ENCODE peak calls at places on chromosomes 12 and 14, in eight cellular contexts. L is HEK293T; P is HuH-7.5; O is stimulated activated CD4-positive, alpha-beta T cell treated with anti-CD3 and anti-CD28 coated beads, Interleukin-2, amount 100 ng/mL, for 48 hours; H is H9; S is A673; J is stimulated activated CD8-positive, alpha-beta memory T cell treated with anti-CD3 and anti-CD28 coated beads, Interleukin-7, amount 100 ng/mL, for 24 hours; N is NCI-H1105. Z is an unnamed sample.

GRCh38 chr12:59937148-59937547 is 341.3 kb downstream of the SLC16A7 start:
- DNase-seq in L (no peak), P (no peak), O (no peak), H (no peak), S (no peak), J (no peak), N (no peak), Z (no peak)

GRCh38 chr14:24092960-24093900 is 881 bp upstream of the PCK2 start:
- DNase-seq in L (no peak), P (no peak), O (no peak), H (no peak), S (no peak), J (no peak), N (no peak), Z (no peak)

GRCh38 chr14:57401501-57401900 is 11.1 kb downstream of the NAA30 start:
- DNase-seq in L (no peak), P (no peak), O (no peak), H (no peak), S (no peak), J (no peak), N (no peak), Z (no peak)

GRCh38 chr12:109440851-109441490 is 36.1 kb downstream of the KCTD10 start:
- DNase-seq in L (no peak), P (no peak), O (no peak), H (no peak), S (no peak), J (no peak), N (peak), Z (no peak)

GRCh38 chr12:66516133-66516532 is 162.7 kb downstream of the GRIP1 start:
- DNase-seq in L (no peak), P (no peak), O (no peak), H (no peak), S (no peak), J (no peak), N (no peak), Z (no peak)

GRCh38 chr12:126389215-126389841 is 1324.1 kb downstream of the AACS start:
- DNase-seq in L (no peak), P (no peak), O (no peak), H (no peak), S (peak), J (no peak), N (peak), Z (no peak)

GRCh38 chr14:61444215-61444768 is 122.9 kb downstream of the PRKCH start:
- DNase-seq in L (no peak), P (no peak), O (peak), H (no peak), S (no peak), J (peak), N (no peak), Z (no peak)

GRCh38 chr14:60485600-60486251 is at the start of gene C14orf39:
- DNase-seq in L (no peak), P (no peak), O (no peak), H (peak), S (peak), J (no peak), N (no peak), Z (peak)

GRCh38 chr12:24155042-24155441 is 205.6 kb upstream of the SOX5 start:
- DNase-seq in L (no peak), P (no peak), O (no peak), H (no peak), S (no peak), J (no peak), N (no peak), Z (no peak)

GRCh38 chr12:123744836-123745235 is 17.3 kb upstream of the DNAH10 start:
- DNase-seq in L (no peak), P (no peak), O (no peak), H (peak), S (peak), J (no peak), N (no peak), Z (peak)

GRCh38 chr14:55220230-55220629 is 28.8 kb upstream of the DLGAP5 start:
- DNase-seq in L (no peak), P (no peak), O (no peak), H (no peak), S (no peak), J (no peak), N (no peak), Z (no peak)

GRCh38 chr14:101332281-101332680 is 229.0 kb upstream of the DIO3 start:
- DNase-seq in L (no peak), P (no peak), O (no peak), H (no peak), S (no peak), J (no peak), N (no peak), Z (no peak)

GRCh38 chr12:4794503-4794902 is 74.3 kb downstream of the GALNT8 start:
- DNase-seq in L (no peak), P (no peak), O (no peak), H (no peak), S (no peak), J (no peak), N (no peak), Z (no peak)

GRCh38 chr14:74649673-74650072 is 37.6 kb upstream of the LTBP2 start:
- DNase-seq in L (no peak), P (no peak), O (no peak), H (no peak), S (no peak), J (no peak), N (no peak), Z (no peak)

GRCh38 chr14:54652188-54652889 is 85.4 kb downstream of the SAMD4A start:
- DNase-seq in L (peak), P (peak), O (no peak), H (peak), S (peak), J (no peak), N (no peak), Z (peak)

GRCh38 chr14:54782803-54783659 is 119.6 kb downstream of the GCH1 start:
- DNase-seq in L (no peak), P (peak), O (no peak), H (peak), S (no peak), J (no peak), N (peak), Z (peak)

GRCh38 chr14:85061256-85061655 is 468.7 kb upstream of the FLRT2 start:
- DNase-seq in L (no peak), P (no peak), O (no peak), H (no peak), S (no peak), J (no peak), N (no peak), Z (no peak)

GRCh38 chr12:80598004-80598606 is 109.3 kb upstream of the MYF6 start:
- DNase-seq in L (peak), P (no peak), O (no peak), H (no peak), S (peak), J (no peak), N (no peak), Z (peak)

GRCh38 chr14:66471584-66471983 is 14.6 kb upstream of the CCDC196 start:
- DNase-seq in L (no peak), P (no peak), O (no peak), H (no peak), S (no peak), J (no peak), N (no peak), Z (no peak)

GRCh38 chr14:76274324-76274723 is 101.6 kb upstream of the ESRRB start:
- DNase-seq in L (no peak), P (no peak), O (no peak), H (peak), S (no peak), J (no peak), N (no peak), Z (no peak)

GRCh38 chr12:118611295-118611694 is 234.9 kb downstream of the SUDS3 start:
- DNase-seq in L (no peak), P (no peak), O (no peak), H (peak), S (no peak), J (no peak), N (no peak), Z (no peak)

GRCh38 chr12:94942663-94943062 is 60.8 kb downstream of the NDUFA12 start:
- DNase-seq in L (no peak), P (no peak), O (no peak), H (no peak), S (no peak), J (no peak), N (no peak), Z (no peak)

GRCh38 chr14:65961004-65961403 is 525.2 kb upstream of the CCDC196 start:
- DNase-seq in L (peak), P (no peak), O (peak), H (peak), S (peak), J (peak), N (peak), Z (peak)

GRCh38 chr12:110857528-110857927 is 10.7 kb downstream of the CCDC63 start:
- DNase-seq in L (no peak), P (no peak), O (no peak), H (no peak), S (no peak), J (no peak), N (no peak), Z (no peak)

GRCh38 chr12:2306686-2307249 is 254.0 kb downstream of the CACNA1C start:
- DNase-seq in L (no peak), P (no peak), O (no peak), H (no peak), S (no peak), J (no peak), N (no peak), Z (no peak)

GRCh38 chr12:40253936-40254335 is 29.1 kb downstream of the LRRK2 start:
- DNase-seq in L (no peak), P (no peak), O (no peak), H (no peak), S (no peak), J (no peak), N (no peak), Z (no peak)

GRCh38 chr14:95269493-95269892 is 50.2 kb downstream of the CLMN start:
- DNase-seq in L (no peak), P (no peak), O (no peak), H (no peak), S (no peak), J (no peak), N (no peak), Z (no peak)

GRCh38 chr12:27996761-27997160 is 24.2 kb upstream of the PTHLH start:
- DNase-seq in L (no peak), P (no peak), O (no peak), H (no peak), S (no peak), J (no peak), N (no peak), Z (no peak)

GRCh38 chr14:103522649-103523582 is at the start of gene CKB:
- DNase-seq in L (peak), P (peak), O (no peak), H (peak), S (peak), J (no peak), N (peak), Z (no peak)

GRCh38 chr14:34971381-34971780 is 11.4 kb upstream of the SRP54 start:
- DNase-seq in L (no peak), P (no peak), O (no peak), H (no peak), S (no peak), J (no peak), N (no peak), Z (no peak)

GRCh38 chr14:87115234-87115633 is 877.7 kb downstream of the GALC start:
- DNase-seq in L (no peak), P (no peak), O (no peak), H (no peak), S (no peak), J (no peak), N (no peak), Z (no peak)

GRCh38 chr14:100649173-100649519 is 61.9 kb upstream of the BEGAIN start:
- DNase-seq in L (no peak), P (no peak), O (no peak), H (no peak), S (no peak), J (no peak), N (no peak), Z (no peak)

GRCh38 chr12:102478416-102479098 is 1.8 kb downstream of the IGF1 start:
- DNase-seq in L (no peak), P (no peak), O (no peak), H (peak), S (no peak), J (no peak), N (no peak), Z (no peak)

GRCh38 chr12:92039048-92039447 is 106.6 kb downstream of the BTG1 start:
- DNase-seq in L (no peak), P (no peak), O (no peak), H (no peak), S (no peak), J (no peak), N (no peak), Z (no peak)